ENCODE peak calls at places on chromosomes 12 and 14, in ten cellular contexts. Z, H, V, Y, E, I, J, P, X and T are unnamed samples. For H3K4me1, the result is how much of the 10 kb centered on the place peaks cover.

GRCh38 chr12:117192057-117192456 is 1.8 kb upstream of the FBXO21 start:
- DNase-seq in V (no peak), I (no peak), P (peak), E (peak), Z (no peak), Y (no peak), J (no peak), H (peak), X (no peak), T (no peak)

GRCh38 chr14:94864421-94865195 is 94.7 kb upstream of the GSC start:
- DNase-seq in I (no peak), V (no peak), E (no peak), X (no peak), J (no peak), Z (no peak), Y (no peak), H (no peak), P (no peak), T (no peak)

GRCh38 chr12:13000935-13001724 is 1.1 kb upstream of the HEBP1 start:
- DNase-seq in V (peak), Y (peak), Z (peak), P (peak), J (peak), E (peak), X (no peak), I (no peak), H (peak), T (peak)

GRCh38 chr14:48398675-48399282 is 723.4 kb upstream of the MDGA2 start:
- DNase-seq in E (no peak), H (no peak), Z (peak), I (no peak), Y (no peak), X (no peak), J (no peak), V (no peak), P (no peak), T (no peak)

GRCh38 chr14:100955201-100955600 is 51.7 kb upstream of the RTL1 start:
- DNase-seq in Y (no peak), X (no peak), V (no peak), I (no peak), P (no peak), Z (peak), J (no peak), H (no peak), E (no peak), T (no peak)

GRCh38 chr12:125263385-125263784 is 198.2 kb downstream of the AACS start:
- DNase-seq in X (no peak), P (no peak), H (no peak), Z (no peak), I (no peak), Y (no peak), E (no peak), J (no peak), V (no peak), T (no peak)

GRCh38 chr12:93022603-93023340 is 93.7 kb upstream of the EEA1 start:
- DNase-seq in V (no peak), H (no peak), Z (peak), E (no peak), I (no peak), J (no peak), X (no peak), Y (no peak), P (no peak), T (no peak)

GRCh38 chr14:23207146-23207540 is 23.7 kb upstream of the SLC7A8 start:
- DNase-seq in H (no peak), Z (no peak), Y (no peak), E (no peak), V (no peak), I (no peak), P (no peak), X (no peak), J (no peak), T (no peak)

GRCh38 chr12:106282457-106283097 is 20.0 kb upstream of the TCP11L2 start:
- DNase-seq in Y (peak), I (peak), E (no peak), V (peak), P (peak), H (peak), J (peak), X (no peak), Z (peak), T (no peak)

GRCh38 chr14:105472496-105472991 is 2.1 kb upstream of the CRIP2 start:
- DNase-seq in H (no peak), X (no peak), Z (no peak), J (no peak), V (no peak), E (no peak), I (no peak), P (peak), Y (peak), T (no peak)

GRCh38 chr14:90382491-90383125 is 14.2 kb upstream of the CALM1 start:
- DNase-seq in Z (peak), Y (peak), P (peak), V (peak), E (peak), I (peak), X (no peak), J (peak), H (peak), T (no peak)

GRCh38 chr12:31238764-31239387 is 87.1 kb downstream of the SINHCAF start:
- DNase-seq in I (peak), E (no peak), X (peak), H (peak), V (peak), Z (peak), Y (peak), J (peak), P (peak), T (peak)

GRCh38 chr12:101923049-101923718 is 45.8 kb downstream of the DRAM1 start:
- DNase-seq in X (no peak), J (no peak), Z (no peak), H (no peak), E (no peak), V (no peak), I (no peak), Y (no peak), P (no peak), T (no peak)
- TF ChIP-seq POLR2A in X (no peak), J (no peak), Z (no peak), H (no peak), E (no peak), V (no peak), I (no peak), Y (no peak), P (no peak), T (no peak)

DNA sequence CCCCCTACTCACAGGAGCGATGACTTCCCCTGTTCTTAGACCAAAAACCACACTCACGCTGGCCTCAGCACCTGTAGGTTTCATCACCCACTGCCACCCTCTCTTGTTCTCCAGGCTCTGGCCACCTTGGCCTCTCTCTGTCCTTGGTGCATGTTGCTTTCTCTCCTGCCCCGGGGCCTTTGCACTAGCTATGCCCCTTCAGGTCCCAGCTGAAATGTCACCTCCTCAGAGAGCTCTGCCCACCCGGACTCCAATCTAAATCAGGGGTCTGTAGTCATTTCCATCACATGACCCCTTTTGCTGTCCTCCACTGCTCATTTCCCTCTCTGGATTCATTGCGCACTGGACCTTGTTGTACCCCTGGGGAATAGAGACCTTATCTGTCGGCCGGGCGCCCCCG is 8.2 kb upstream of the TRPV4 start:
- DNase-seq in I (no peak), E (no peak), Z (no peak), V (no peak), Y (no peak), P (no peak), J (no peak), H (no peak), X (no peak), T (no peak)
- H3K4me1 ChIP-seq in I (under half), E (under half), Z (under half), V (under half), Y (under half), P (under half), J (under half), H (under half), X (under half), T (under half)

GRCh38 chr12:51085757-51086156 is 2.4 kb upstream of the CSRNP2 start:
- DNase-seq in J (no peak), H (no peak), E (no peak), P (no peak), I (no peak), Y (no peak), V (no peak), Z (no peak), X (no peak), T (no peak)

GRCh38 chr12:51090705-51091229 is 7.4 kb upstream of the CSRNP2 start:
- DNase-seq in X (no peak), J (peak), P (no peak), E (no peak), Z (no peak), Y (no peak), H (no peak), I (no peak), V (no peak), T (no peak)

GRCh38 chr12:51083140-51083833 is at the start of gene CSRNP2:
- DNase-seq in E (peak), I (peak), Y (peak), H (peak), V (peak), J (peak), P (peak), Z (peak), X (peak), T (peak)

GRCh38 chr12:51087818-51088217 is 4.4 kb upstream of the CSRNP2 start:
- DNase-seq in H (no peak), I (no peak), X (peak), V (no peak), E (no peak), Z (no peak), Y (no peak), P (no peak), J (no peak), T (no peak)

DNA sequence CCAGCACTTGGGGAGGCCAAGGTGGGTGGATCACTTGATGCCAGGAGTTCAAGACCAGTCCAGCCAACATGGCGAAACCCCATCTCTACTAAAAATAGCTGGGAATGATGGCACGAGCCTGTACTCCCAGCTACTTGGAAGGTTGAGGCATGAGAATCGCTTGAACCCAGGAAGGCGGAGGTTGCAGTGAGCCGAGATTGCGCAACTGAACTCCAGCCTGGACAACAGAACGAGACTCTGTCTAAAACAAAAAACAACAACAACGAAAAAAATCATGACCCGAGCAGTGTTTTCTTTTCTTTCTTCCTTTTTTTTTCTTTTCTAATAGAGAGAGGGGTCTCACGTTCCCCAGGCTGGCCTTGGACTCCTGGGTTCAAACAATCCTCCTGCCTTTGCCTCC is 3.5 kb upstream of the CSRNP2 start:
- DNase-seq in P (no peak), J (no peak), X (no peak), E (no peak), Y (no peak), Z (no peak), V (no peak), I (no peak), H (no peak), T (no peak)
- TF ChIP-seq POLR2A in P (no peak), J (no peak), X (no peak), E (no peak), Y (no peak), Z (no peak), V (no peak), I (no peak), H (no peak), T (no peak)

GRCh38 chr14:65299837-65300236 is 112.7 kb upstream of the FUT8 start:
- DNase-seq in H (no peak), Y (no peak), Z (no peak), P (no peak), X (no peak), I (no peak), V (no peak), J (no peak), E (no peak), T (no peak)
- H3K4me1 ChIP-seq in H (under half), Y (under half), Z (under half), P (under half), X (under half), I (under half), V (under half), J (under half), E (under half), T (under half)

GRCh38 chr12:104456417-104456949 is at the start of gene CHST11:
- DNase-seq in J (peak), I (peak), Y (peak), X (no peak), Z (peak), H (peak), E (peak), P (peak), V (peak), T (peak)
- TF ChIP-seq POLR2A in J (peak), I (no peak), Y (peak), X (no peak), Z (peak), H (no peak), E (no peak), P (no peak), V (no peak), T (no peak)

GRCh38 chr14:24858052-24858451 is 191.9 kb downstream of the STXBP6 start:
- DNase-seq in I (no peak), E (no peak), Y (no peak), Z (no peak), P (no peak), J (no peak), V (no peak), X (no peak), H (no peak), T (no peak)
- H3K4me1 ChIP-seq in I (under half), E (under half), Y (under half), Z (under half), P (under half), J (under half), V (under half), X (under half), H (under half), T (under half)

GRCh38 chr12:127153996-127154395 is 1113.0 kb upstream of the TMEM132C start:
- DNase-seq in H (no peak), J (no peak), I (peak), Y (no peak), E (no peak), P (no peak), X (no peak), Z (no peak), V (no peak), T (no peak)
- TF ChIP-seq POLR2A in H (no peak), J (no peak), I (no peak), Y (no peak), E (no peak), P (no peak), X (no peak), Z (no peak), V (no peak), T (no peak)